ENCODE peak calls at places on chromosomes 12 and 14, in six cellular contexts. One of them, this sample, is unnamed.

GRCh38 chr14:26855051-26855753 is 257.4 kb upstream of the NOVA1 start:
- DNase-seq in CD4-positive, CD25-positive, alpha-beta regulatory T cell: no peak
- DNase-seq in fibroblast of lung: no peak
- DNase-seq in cardiac fibroblast: peak; percentile 59
- DNase-seq in fibroblast of the aortic adventitia: peak; percentile 68
- DNase-seq in IMR-90: no peak
- DNase-seq in this sample: no peak

GRCh38 chr12:105067511-105068031 is 16.7 kb downstream of the ALDH1L2 start:
- DNase-seq in CD4-positive, CD25-positive, alpha-beta regulatory T cell: no peak
- DNase-seq in IMR-90: peak; percentile 85
- DNase-seq in cardiac fibroblast: peak; percentile 39
- DNase-seq in fibroblast of the aortic adventitia: peak; percentile 60
- DNase-seq in fibroblast of lung: peak; percentile 57
- DNase-seq in this sample: no peak

GRCh38 chr12:111602348-111602747 is 3.2 kb upstream of the ATXN2 start:
- DNase-seq in fibroblast of the aortic adventitia: no peak
- DNase-seq in CD4-positive, CD25-positive, alpha-beta regulatory T cell: no peak
- DNase-seq in cardiac fibroblast: no peak
- DNase-seq in IMR-90: no peak
- DNase-seq in fibroblast of lung: no peak
- DNase-seq in this sample: no peak

GRCh38 chr14:28761438-28762289 is 4.9 kb upstream of the FOXG1 start:
- DNase-seq in IMR-90: no peak
- DNase-seq in cardiac fibroblast: no peak
- DNase-seq in CD4-positive, CD25-positive, alpha-beta regulatory T cell: no peak
- DNase-seq in fibroblast of the aortic adventitia: no peak
- DNase-seq in fibroblast of lung: no peak
- DNase-seq in this sample: no peak

GRCh38 chr14:101788016-101788695 is 26.6 kb downstream of the PPP2R5C start:
- DNase-seq in fibroblast of lung: no peak
- DNase-seq in IMR-90: no peak
- DNase-seq in CD4-positive, CD25-positive, alpha-beta regulatory T cell: no peak
- DNase-seq in cardiac fibroblast: no peak
- DNase-seq in fibroblast of the aortic adventitia: no peak
- DNase-seq in this sample: no peak

GRCh38 chr12:4477133-4477532 is 31.5 kb upstream of the FGF6 start:
- DNase-seq in CD4-positive, CD25-positive, alpha-beta regulatory T cell: no peak
- DNase-seq in fibroblast of lung: no peak
- DNase-seq in cardiac fibroblast: no peak
- DNase-seq in IMR-90: no peak
- DNase-seq in fibroblast of the aortic adventitia: no peak
- DNase-seq in this sample: peak; percentile 9

GRCh38 chr12:109888179-109889020 is 8.1 kb upstream of the GLTP start:
- DNase-seq in fibroblast of the aortic adventitia: peak; percentile 95
- DNase-seq in IMR-90: peak; percentile 97
- DNase-seq in CD4-positive, CD25-positive, alpha-beta regulatory T cell: peak; percentile 84
- DNase-seq in fibroblast of lung: peak; percentile 91
- DNase-seq in cardiac fibroblast: peak; percentile 99
- DNase-seq in this sample: no peak

GRCh38 chr12:51871126-51871525 is 16.8 kb upstream of the ANKRD33 start:
- DNase-seq in IMR-90: no peak
- DNase-seq in cardiac fibroblast: no peak
- DNase-seq in CD4-positive, CD25-positive, alpha-beta regulatory T cell: no peak
- DNase-seq in fibroblast of lung: no peak
- DNase-seq in fibroblast of the aortic adventitia: no peak
- DNase-seq in this sample: no peak

GRCh38 chr12:58496411-58496810 is 423.9 kb downstream of the LRIG3 start:
- DNase-seq in fibroblast of the aortic adventitia: no peak
- DNase-seq in CD4-positive, CD25-positive, alpha-beta regulatory T cell: no peak
- DNase-seq in fibroblast of lung: no peak
- DNase-seq in IMR-90: peak; percentile 30
- DNase-seq in cardiac fibroblast: peak; percentile 40
- DNase-seq in this sample: no peak

GRCh38 chr12:71865166-71865713 is 25.7 kb downstream of the TBC1D15 start:
- DNase-seq in fibroblast of the aortic adventitia: peak; percentile 94
- DNase-seq in fibroblast of lung: peak; percentile 82
- DNase-seq in cardiac fibroblast: peak; percentile 98
- DNase-seq in CD4-positive, CD25-positive, alpha-beta regulatory T cell: no peak
- DNase-seq in IMR-90: peak; percentile 94
- DNase-seq in this sample: peak; percentile 82

GRCh38 chr14:72876710-72877063 is 17.2 kb downstream of the DPF3 start:
- DNase-seq in fibroblast of the aortic adventitia: no peak
- DNase-seq in fibroblast of lung: no peak
- DNase-seq in CD4-positive, CD25-positive, alpha-beta regulatory T cell: no peak
- DNase-seq in IMR-90: no peak
- DNase-seq in cardiac fibroblast: no peak
- DNase-seq in this sample: no peak

GRCh38 chr14:50763386-50764007 is 67.5 kb downstream of the NIN start:
- DNase-seq in IMR-90: peak; percentile 74
- DNase-seq in fibroblast of lung: peak; percentile 95
- DNase-seq in fibroblast of the aortic adventitia: peak; percentile 15
- DNase-seq in CD4-positive, CD25-positive, alpha-beta regulatory T cell: no peak
- DNase-seq in cardiac fibroblast: peak; percentile 67
- DNase-seq in this sample: peak; percentile 24

GRCh38 chr12:39905152-39905551 is 200.7 kb downstream of the SLC2A13 start:
- DNase-seq in fibroblast of lung: peak; percentile 39
- DNase-seq in CD4-positive, CD25-positive, alpha-beta regulatory T cell: no peak
- DNase-seq in IMR-90: peak; percentile 22
- DNase-seq in cardiac fibroblast: peak; percentile 39
- DNase-seq in fibroblast of the aortic adventitia: peak; percentile 73
- DNase-seq in this sample: peak; percentile 60

GRCh38 chr12:128323115-128323514 is 56.1 kb downstream of the TMEM132C start:
- DNase-seq in cardiac fibroblast: no peak
- DNase-seq in fibroblast of the aortic adventitia: no peak
- DNase-seq in fibroblast of lung: no peak
- DNase-seq in IMR-90: no peak
- DNase-seq in CD4-positive, CD25-positive, alpha-beta regulatory T cell: no peak
- DNase-seq in this sample: no peak

GRCh38 chr12:128326419-128326818 is 59.4 kb downstream of the TMEM132C start:
- DNase-seq in fibroblast of lung: no peak
- DNase-seq in CD4-positive, CD25-positive, alpha-beta regulatory T cell: no peak
- DNase-seq in fibroblast of the aortic adventitia: no peak
- DNase-seq in cardiac fibroblast: no peak
- DNase-seq in IMR-90: no peak
- DNase-seq in this sample: no peak

GRCh38 chr12:128323526-128323925 is 56.6 kb downstream of the TMEM132C start:
- DNase-seq in CD4-positive, CD25-positive, alpha-beta regulatory T cell: no peak
- DNase-seq in fibroblast of the aortic adventitia: no peak
- DNase-seq in fibroblast of lung: no peak
- DNase-seq in cardiac fibroblast: no peak
- DNase-seq in IMR-90: no peak
- DNase-seq in this sample: no peak

GRCh38 chr12:128322341-128322740 is 55.4 kb downstream of the TMEM132C start:
- DNase-seq in IMR-90: no peak
- DNase-seq in cardiac fibroblast: no peak
- DNase-seq in fibroblast of lung: no peak
- DNase-seq in fibroblast of the aortic adventitia: no peak
- DNase-seq in CD4-positive, CD25-positive, alpha-beta regulatory T cell: no peak
- DNase-seq in this sample: no peak

DNA sequence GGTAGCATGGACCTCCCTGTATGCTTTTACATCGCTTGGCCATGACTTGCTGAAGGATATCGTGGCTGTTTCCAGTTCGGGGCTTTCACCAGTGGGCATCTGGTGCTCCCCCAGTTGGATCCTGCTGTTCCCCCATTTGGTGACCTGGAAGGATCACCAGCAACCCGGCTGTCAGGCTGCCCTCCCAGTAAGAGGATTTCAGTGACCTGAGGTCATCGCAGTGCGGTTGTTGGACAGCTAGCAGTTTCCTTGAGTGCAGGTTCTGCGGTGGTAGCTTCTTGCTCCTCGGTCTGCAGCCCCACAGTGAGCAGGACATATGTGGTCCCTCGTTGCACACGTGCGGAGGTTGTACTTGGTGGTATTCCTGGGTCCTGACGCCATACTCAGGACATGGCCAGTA is 58.7 kb downstream of the TMEM132C start:
- DNase-seq in IMR-90: no peak
- DNase-seq in fibroblast of lung: no peak
- DNase-seq in cardiac fibroblast: no peak
- DNase-seq in fibroblast of the aortic adventitia: no peak
- DNase-seq in CD4-positive, CD25-positive, alpha-beta regulatory T cell: no peak
- DNase-seq in this sample: no peak
- H3K4me3 ChIP-seq in IMR-90: no peak overlapping the region
- H3K4me3 ChIP-seq in fibroblast of lung: no peak overlapping the region
- H3K4me3 ChIP-seq in cardiac fibroblast: no peak overlapping the region
- H3K4me3 ChIP-seq in fibroblast of the aortic adventitia: no peak overlapping the region
- H3K4me3 ChIP-seq in CD4-positive, CD25-positive, alpha-beta regulatory T cell: no peak overlapping the region
- H3K4me3 ChIP-seq in this sample: no peak overlapping the region

DNA sequence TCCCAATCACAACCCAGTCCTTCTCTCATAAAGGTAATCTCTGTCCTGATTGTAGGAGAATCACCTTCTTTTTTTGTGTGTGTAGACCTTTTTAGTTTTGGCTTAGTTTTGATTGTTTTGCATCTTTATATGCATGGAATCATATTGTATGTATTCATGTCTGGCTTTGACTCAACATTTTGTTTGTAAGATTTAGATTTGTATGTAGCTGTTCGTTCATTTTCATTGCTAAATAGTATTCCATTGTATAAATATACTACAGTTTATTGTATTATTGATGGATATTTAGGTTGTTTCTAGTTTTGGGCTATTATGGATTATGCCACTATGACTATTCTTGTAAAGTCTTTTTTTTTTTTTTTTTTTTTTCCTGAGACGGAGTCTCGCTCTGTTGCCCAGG is 10.5 kb downstream of the ERC1 start:
- DNase-seq in fibroblast of lung: no peak
- DNase-seq in IMR-90: no peak
- DNase-seq in cardiac fibroblast: no peak
- DNase-seq in CD4-positive, CD25-positive, alpha-beta regulatory T cell: no peak
- DNase-seq in fibroblast of the aortic adventitia: no peak
- DNase-seq in this sample: no peak
- H3K4me3 ChIP-seq in fibroblast of lung: no peak overlapping the region
- H3K4me3 ChIP-seq in IMR-90: no peak overlapping the region
- H3K4me3 ChIP-seq in cardiac fibroblast: no peak overlapping the region
- H3K4me3 ChIP-seq in CD4-positive, CD25-positive, alpha-beta regulatory T cell: no peak overlapping the region
- H3K4me3 ChIP-seq in fibroblast of the aortic adventitia: no peak overlapping the region
- H3K4me3 ChIP-seq in this sample: no peak overlapping the region

DNA sequence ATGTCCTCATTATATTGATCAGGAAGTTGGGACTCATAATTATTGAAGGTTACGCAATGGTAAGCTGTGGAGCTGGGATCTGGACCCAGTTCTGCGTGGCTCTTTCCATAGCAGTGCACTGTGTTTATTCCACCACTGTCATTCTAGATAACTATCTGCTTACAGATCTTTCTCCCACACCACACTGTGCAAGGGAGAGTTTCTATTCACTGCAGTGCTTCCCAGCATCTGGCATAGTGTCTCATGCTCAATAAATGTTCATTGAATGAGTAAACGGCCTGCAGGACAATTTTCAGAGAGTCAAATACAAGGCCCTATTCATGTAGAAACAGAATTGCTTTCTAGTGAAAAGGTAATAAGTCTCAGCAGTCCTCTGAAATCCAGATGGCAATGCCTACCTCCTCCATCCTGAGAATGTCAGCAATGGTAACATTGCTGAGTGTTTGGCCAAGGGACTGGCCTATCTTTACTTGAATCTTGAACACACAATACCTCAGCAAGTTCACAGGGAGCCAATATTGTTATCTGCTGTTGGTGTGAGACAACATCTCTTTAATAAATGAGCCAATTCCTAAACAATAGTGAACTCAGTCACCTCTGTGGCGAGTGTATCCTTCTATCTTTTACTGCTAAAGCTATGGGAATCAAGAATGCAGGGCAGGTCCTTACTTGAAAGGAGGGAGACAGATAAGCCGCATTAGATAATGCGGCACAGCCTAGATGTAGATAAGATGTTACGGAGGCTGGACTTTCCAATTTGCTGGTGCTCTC is 332.4 kb upstream of the PRICKLE1 start:
- DNase-seq in IMR-90: peak; percentile 77
- DNase-seq in fibroblast of lung: peak; percentile 38
- DNase-seq in cardiac fibroblast: no peak
- DNase-seq in CD4-positive, CD25-positive, alpha-beta regulatory T cell: no peak
- DNase-seq in fibroblast of the aortic adventitia: no peak
- DNase-seq in this sample: no peak
- H3K4me3 ChIP-seq in IMR-90: no peak overlapping the region
- H3K4me3 ChIP-seq in fibroblast of lung: no peak overlapping the region
- H3K4me3 ChIP-seq in cardiac fibroblast: no peak overlapping the region
- H3K4me3 ChIP-seq in CD4-positive, CD25-positive, alpha-beta regulatory T cell: no peak overlapping the region
- H3K4me3 ChIP-seq in fibroblast of the aortic adventitia: no peak overlapping the region
- H3K4me3 ChIP-seq in this sample: no peak overlapping the region

DNA sequence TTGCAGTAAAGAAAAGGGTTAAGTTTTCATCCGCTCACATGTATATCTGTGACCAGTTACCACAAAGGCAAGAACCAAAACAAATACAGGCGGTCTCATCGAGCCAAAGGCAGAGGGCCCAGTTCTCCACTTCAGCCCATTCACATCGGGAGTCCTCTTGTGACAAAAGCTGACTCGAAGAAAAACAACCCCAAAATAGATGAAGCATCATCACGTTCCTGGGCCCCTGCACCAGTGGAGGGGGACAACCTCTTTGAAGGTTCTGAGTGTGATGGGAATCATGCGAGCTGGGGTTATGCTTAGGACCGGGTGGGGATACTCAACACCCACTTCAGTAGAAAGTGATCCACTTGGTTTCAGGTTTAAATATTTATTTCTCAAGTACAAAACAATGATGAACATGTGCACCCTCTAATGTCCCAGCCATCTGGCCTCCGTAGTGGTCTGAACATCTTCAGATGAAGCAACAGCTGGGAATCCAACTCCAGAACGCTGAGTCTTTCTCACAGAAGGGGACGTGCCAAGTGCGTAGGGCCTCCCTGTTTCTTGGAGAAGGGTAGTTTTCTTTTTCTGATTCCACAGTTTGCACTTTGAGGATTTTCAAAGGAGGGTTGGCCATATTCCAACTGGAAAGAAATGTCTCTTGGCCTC is 8.4 kb downstream of the GSC start:
- DNase-seq in fibroblast of lung: no peak
- DNase-seq in CD4-positive, CD25-positive, alpha-beta regulatory T cell: no peak
- DNase-seq in IMR-90: no peak
- DNase-seq in cardiac fibroblast: no peak
- DNase-seq in fibroblast of the aortic adventitia: no peak
- DNase-seq in this sample: no peak
- H3K4me3 ChIP-seq in fibroblast of lung: no peak overlapping the region
- H3K4me3 ChIP-seq in CD4-positive, CD25-positive, alpha-beta regulatory T cell: no peak overlapping the region
- H3K4me3 ChIP-seq in IMR-90: no peak overlapping the region
- H3K4me3 ChIP-seq in cardiac fibroblast: no peak overlapping the region
- H3K4me3 ChIP-seq in fibroblast of the aortic adventitia: no peak overlapping the region
- H3K4me3 ChIP-seq in this sample: no peak overlapping the region

GRCh38 chr12:78566461-78566860 is 298.1 kb upstream of the SYT1 start:
- DNase-seq in fibroblast of the aortic adventitia: no peak
- DNase-seq in fibroblast of lung: no peak
- DNase-seq in cardiac fibroblast: no peak
- DNase-seq in IMR-90: no peak
- DNase-seq in CD4-positive, CD25-positive, alpha-beta regulatory T cell: no peak
- DNase-seq in this sample: no peak
- H3K4me3 ChIP-seq in fibroblast of the aortic adventitia: no peak overlapping the region
- H3K4me3 ChIP-seq in fibroblast of lung: no peak overlapping the region
- H3K4me3 ChIP-seq in cardiac fibroblast: no peak overlapping the region
- H3K4me3 ChIP-seq in IMR-90: no peak overlapping the region
- H3K4me3 ChIP-seq in CD4-positive, CD25-positive, alpha-beta regulatory T cell: no peak overlapping the region
- H3K4me3 ChIP-seq in this sample: no peak overlapping the region

This sample was measured in cardiac muscle cell.